ENCODE peak calls at places on chromosomes 5 and 9, in ten cellular contexts. One of them, this sample, is unnamed.

GRCh38 chr5:121025671-121026070 is 561.6 kb downstream of the PRR16 start:
- DNase-seq in mesendoderm: no peak
- DNase-seq in HT-29: no peak
- DNase-seq in globus pallidus: no peak
- DNase-seq in cardiac fibroblast: no peak
- DNase-seq in AG08395: no peak
- DNase-seq in stimulated activated CD8-positive, alpha-beta memory T cell treated with anti-CD3 and anti-CD28 coated beads, Interleukin-2, amount 100 ng/mL, for 48 hours: no peak
- DNase-seq in cerebellar cortex: no peak
- DNase-seq in anterior cingulate cortex: no peak
- DNase-seq in left kidney: no peak
- DNase-seq in this sample: no peak

GRCh38 chr9:111481885-111482636 is 2.1 kb downstream of the ECPAS start:
- DNase-seq in cardiac fibroblast: peak
- DNase-seq in left kidney: peak
- DNase-seq in stimulated activated CD8-positive, alpha-beta memory T cell treated with anti-CD3 and anti-CD28 coated beads, Interleukin-2, amount 100 ng/mL, for 48 hours: no peak
- DNase-seq in AG08395: peak
- DNase-seq in cerebellar cortex: peak
- DNase-seq in globus pallidus: no peak
- DNase-seq in mesendoderm: peak
- DNase-seq in HT-29: peak
- DNase-seq in anterior cingulate cortex: no peak
- DNase-seq in this sample: no peak

GRCh38 chr9:79196606-79197005 is 375.2 kb upstream of the TLE4 start:
- DNase-seq in cerebellar cortex: no peak
- DNase-seq in cardiac fibroblast: peak
- DNase-seq in globus pallidus: no peak
- DNase-seq in left kidney: no peak
- DNase-seq in anterior cingulate cortex: no peak
- DNase-seq in AG08395: peak
- DNase-seq in HT-29: no peak
- DNase-seq in stimulated activated CD8-positive, alpha-beta memory T cell treated with anti-CD3 and anti-CD28 coated beads, Interleukin-2, amount 100 ng/mL, for 48 hours: no peak
- DNase-seq in mesendoderm: no peak
- DNase-seq in this sample: no peak

GRCh38 chr9:114906922-114907571 is 23.3 kb downstream of the TNFSF8 start:
- DNase-seq in AG08395: peak
- DNase-seq in mesendoderm: peak
- DNase-seq in cerebellar cortex: peak
- DNase-seq in stimulated activated CD8-positive, alpha-beta memory T cell treated with anti-CD3 and anti-CD28 coated beads, Interleukin-2, amount 100 ng/mL, for 48 hours: no peak
- DNase-seq in HT-29: peak
- DNase-seq in left kidney: peak
- DNase-seq in globus pallidus: no peak
- DNase-seq in anterior cingulate cortex: no peak
- DNase-seq in cardiac fibroblast: peak
- DNase-seq in this sample: no peak

GRCh38 chr9:37284631-37285030 is 137.9 kb upstream of the GRHPR start:
- DNase-seq in cerebellar cortex: no peak
- DNase-seq in AG08395: no peak
- DNase-seq in left kidney: no peak
- DNase-seq in anterior cingulate cortex: no peak
- DNase-seq in stimulated activated CD8-positive, alpha-beta memory T cell treated with anti-CD3 and anti-CD28 coated beads, Interleukin-2, amount 100 ng/mL, for 48 hours: no peak
- DNase-seq in HT-29: no peak
- DNase-seq in globus pallidus: no peak
- DNase-seq in mesendoderm: no peak
- DNase-seq in cardiac fibroblast: no peak
- DNase-seq in this sample: no peak

GRCh38 chr5:175889910-175890684 is 18.7 kb downstream of the CPLX2 start:
- DNase-seq in stimulated activated CD8-positive, alpha-beta memory T cell treated with anti-CD3 and anti-CD28 coated beads, Interleukin-2, amount 100 ng/mL, for 48 hours: no peak
- DNase-seq in left kidney: no peak
- DNase-seq in anterior cingulate cortex: no peak
- DNase-seq in HT-29: no peak
- DNase-seq in AG08395: no peak
- DNase-seq in globus pallidus: no peak
- DNase-seq in cardiac fibroblast: no peak
- DNase-seq in cerebellar cortex: no peak
- DNase-seq in mesendoderm: peak
- DNase-seq in this sample: no peak

GRCh38 chr9:137084526-137084925 is 2.3 kb upstream of the MAN1B1 start:
- DNase-seq in stimulated activated CD8-positive, alpha-beta memory T cell treated with anti-CD3 and anti-CD28 coated beads, Interleukin-2, amount 100 ng/mL, for 48 hours: no peak
- DNase-seq in left kidney: no peak
- DNase-seq in anterior cingulate cortex: no peak
- DNase-seq in cerebellar cortex: no peak
- DNase-seq in HT-29: no peak
- DNase-seq in cardiac fibroblast: no peak
- DNase-seq in globus pallidus: no peak
- DNase-seq in mesendoderm: no peak
- DNase-seq in AG08395: no peak
- DNase-seq in this sample: peak

GRCh38 chr9:125343518-125344284 is 82.1 kb downstream of the GAPVD1 start:
- DNase-seq in HT-29: no peak
- DNase-seq in cerebellar cortex: peak
- DNase-seq in cardiac fibroblast: peak
- DNase-seq in anterior cingulate cortex: no peak
- DNase-seq in AG08395: peak
- DNase-seq in mesendoderm: peak
- DNase-seq in globus pallidus: peak
- DNase-seq in stimulated activated CD8-positive, alpha-beta memory T cell treated with anti-CD3 and anti-CD28 coated beads, Interleukin-2, amount 100 ng/mL, for 48 hours: no peak
- DNase-seq in left kidney: peak
- DNase-seq in this sample: no peak

GRCh38 chr5:53350408-53350807 is 130.0 kb upstream of the FST start:
- DNase-seq in cerebellar cortex: no peak
- DNase-seq in anterior cingulate cortex: no peak
- DNase-seq in stimulated activated CD8-positive, alpha-beta memory T cell treated with anti-CD3 and anti-CD28 coated beads, Interleukin-2, amount 100 ng/mL, for 48 hours: no peak
- DNase-seq in left kidney: no peak
- DNase-seq in globus pallidus: no peak
- DNase-seq in HT-29: no peak
- DNase-seq in mesendoderm: no peak
- DNase-seq in AG08395: no peak
- DNase-seq in cardiac fibroblast: peak
- DNase-seq in this sample: no peak